ENCODE peak calls at places on chromosomes 11 and 22, in four cellular contexts. G is WTC11, R is HepG2, U is K562. T is an unnamed sample.

GRCh38 chr11:87603887-87604286 is 566.2 kb downstream of the TMEM135 start:
- DNase-seq in G (no peak), R (no peak), U (no peak), T (no peak)

GRCh38 chr11:7572001-7572712 is 58.4 kb downstream of the PPFIBP2 start:
- DNase-seq in G (no peak), R (peak), U (no peak), T (no peak)

GRCh38 chr22:40414306-40414705 is 43.9 kb downstream of the SGSM3 start:
- DNase-seq in G (no peak), R (no peak), U (no peak), T (no peak)

GRCh38 chr11:100574894-100575769 is 112.0 kb upstream of the ARHGAP42 start:
- DNase-seq in G (no peak), R (peak), U (no peak), T (no peak)

GRCh38 chr22:40289991-40290459 is 56.3 kb upstream of the ADSL start:
- DNase-seq in G (no peak), R (no peak), U (no peak), T (peak)

GRCh38 chr11:118609380-118610219 is 2.2 kb downstream of the PHLDB1 start:
- DNase-seq in G (peak), R (no peak), U (no peak), T (no peak)

GRCh38 chr11:75490221-75491181 is 35.2 kb downstream of the GDPD5 start:
- DNase-seq in G (peak), R (no peak), U (no peak), T (no peak)

GRCh38 chr11:133133053-133133452 is 399.2 kb downstream of the OPCML start:
- DNase-seq in G (no peak), R (no peak), U (no peak), T (no peak)

GRCh38 chr22:35330258-35330861 is 30.7 kb downstream of the TOM1 start:
- DNase-seq in G (no peak), R (no peak), U (no peak), T (no peak)

GRCh38 chr22:35835998-35836691 is 118.5 kb downstream of the APOL5 start:
- DNase-seq in G (peak), R (peak), U (no peak), T (no peak)

GRCh38 chr11:38019072-38019775 is 1421.2 kb upstream of the RAG2 start:
- DNase-seq in G (peak), R (peak), U (no peak), T (no peak)

GRCh38 chr11:12050470-12050891 is 42.1 kb upstream of the DKK3 start:
- DNase-seq in G (no peak), R (no peak), U (no peak), T (no peak)

GRCh38 chr11:12045914-12046635 is 37.6 kb upstream of the DKK3 start:
- DNase-seq in G (no peak), R (no peak), U (no peak), T (no peak)

GRCh38 chr11:12046636-12047236 is 38.3 kb upstream of the DKK3 start:
- DNase-seq in G (no peak), R (no peak), U (no peak), T (no peak)

GRCh38 chr11:12050911-12051667 is 42.7 kb upstream of the DKK3 start:
- DNase-seq in G (no peak), R (no peak), U (no peak), T (no peak)

DNA sequence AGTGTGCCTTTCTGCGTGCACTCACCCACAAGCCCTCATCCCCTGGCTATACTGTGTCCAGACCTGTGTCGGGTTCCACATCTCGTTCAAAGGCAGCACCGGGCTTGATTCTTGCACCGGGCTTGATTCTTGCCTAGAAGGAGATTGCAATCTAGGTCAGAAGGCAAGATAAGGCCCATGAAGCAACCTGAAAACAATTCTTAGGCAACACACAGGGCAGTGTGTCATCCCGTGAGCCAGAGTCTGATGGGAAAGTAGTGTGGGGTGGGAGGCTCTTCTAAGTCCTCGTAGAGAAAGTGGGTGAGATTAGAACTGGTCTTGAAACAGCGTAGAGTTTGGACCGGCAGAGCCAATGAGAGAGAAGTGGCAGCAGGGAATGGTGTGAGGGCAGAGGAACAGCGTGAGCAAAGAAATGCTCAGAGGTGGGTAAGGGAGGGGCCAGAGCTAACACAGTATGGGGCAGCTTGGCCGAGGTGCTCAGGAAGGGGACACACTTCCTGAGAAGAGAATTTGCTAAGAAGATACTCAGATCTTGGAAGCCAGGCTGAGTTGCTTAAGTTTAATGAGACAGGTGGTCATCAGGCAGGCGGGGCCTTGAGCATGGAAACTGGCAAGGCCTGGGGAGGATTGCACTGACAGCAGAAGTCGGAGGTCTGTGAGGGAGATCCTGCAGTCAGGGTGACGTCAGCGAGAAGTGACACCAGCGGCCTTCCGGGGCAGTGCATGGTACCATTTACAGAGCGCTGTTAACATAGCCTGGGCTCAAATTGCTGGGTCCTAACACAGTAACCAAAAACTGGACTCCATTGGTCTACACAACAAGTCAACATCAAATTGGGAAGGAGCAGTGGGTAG is 40.7 kb upstream of the DKK3 start:
- DNase-seq in G (no peak), R (no peak), U (no peak), T (no peak)
- TF ChIP-seq NR2C2 in G (no peak), R (no peak), U (no peak), T (no peak)

DNA sequence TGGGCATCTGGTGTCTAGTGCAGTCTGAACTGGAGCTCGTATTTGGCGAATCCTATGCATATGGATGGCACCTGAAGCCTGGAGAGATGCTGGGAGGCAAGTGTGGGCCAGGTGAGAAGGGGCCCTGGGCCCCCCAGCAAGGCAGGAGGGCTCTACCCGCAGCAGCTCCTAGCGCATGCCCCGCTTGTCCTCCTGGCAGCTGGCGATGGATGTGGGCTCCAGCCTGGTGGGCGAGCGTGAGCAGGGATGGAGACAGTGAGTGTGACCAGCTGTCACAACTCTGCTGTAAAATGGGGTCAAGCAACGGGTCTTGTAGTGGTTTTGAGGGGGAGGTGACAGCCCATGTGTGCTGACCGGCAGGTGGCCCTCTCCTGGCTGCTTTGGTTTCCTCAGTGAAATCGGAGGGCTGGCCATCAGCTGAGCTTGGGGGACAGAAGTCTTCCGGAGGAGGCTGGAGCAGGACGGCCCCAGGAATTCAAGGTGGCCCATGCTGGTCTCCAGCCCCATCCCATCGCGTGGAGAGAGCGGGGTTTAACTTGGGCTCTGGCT is 12.0 kb downstream of the FRMD8 start:
- DNase-seq in G (no peak), R (no peak), U (no peak), T (no peak)
- TF ChIP-seq ATF2 in G (no peak), R (no peak), U (no peak), T (no peak)

DNA sequence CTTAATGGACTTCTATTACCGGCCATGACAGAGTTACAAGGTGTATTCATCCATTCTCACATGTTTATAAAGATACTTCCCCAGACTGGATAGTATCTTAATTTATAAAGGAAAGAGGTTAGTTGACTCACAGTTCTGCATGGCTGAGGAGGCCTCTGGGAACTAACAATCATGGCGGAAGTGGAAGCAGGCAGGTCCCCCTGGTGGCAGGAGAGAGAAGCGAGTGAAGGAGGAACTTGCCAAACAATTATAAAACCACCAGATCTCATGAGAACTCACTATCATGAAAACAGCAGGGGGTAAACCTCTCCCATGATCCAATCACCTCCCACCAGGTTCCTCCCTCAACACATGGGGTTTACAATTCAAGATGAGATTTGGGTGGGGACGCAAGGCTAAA is 170.0 kb upstream of the PDGFD start:
- DNase-seq in G (peak), R (peak), U (no peak), T (no peak)
- TF ChIP-seq NR2C2 in G (no peak), R (no peak), U (no peak), T (no peak)

DNA sequence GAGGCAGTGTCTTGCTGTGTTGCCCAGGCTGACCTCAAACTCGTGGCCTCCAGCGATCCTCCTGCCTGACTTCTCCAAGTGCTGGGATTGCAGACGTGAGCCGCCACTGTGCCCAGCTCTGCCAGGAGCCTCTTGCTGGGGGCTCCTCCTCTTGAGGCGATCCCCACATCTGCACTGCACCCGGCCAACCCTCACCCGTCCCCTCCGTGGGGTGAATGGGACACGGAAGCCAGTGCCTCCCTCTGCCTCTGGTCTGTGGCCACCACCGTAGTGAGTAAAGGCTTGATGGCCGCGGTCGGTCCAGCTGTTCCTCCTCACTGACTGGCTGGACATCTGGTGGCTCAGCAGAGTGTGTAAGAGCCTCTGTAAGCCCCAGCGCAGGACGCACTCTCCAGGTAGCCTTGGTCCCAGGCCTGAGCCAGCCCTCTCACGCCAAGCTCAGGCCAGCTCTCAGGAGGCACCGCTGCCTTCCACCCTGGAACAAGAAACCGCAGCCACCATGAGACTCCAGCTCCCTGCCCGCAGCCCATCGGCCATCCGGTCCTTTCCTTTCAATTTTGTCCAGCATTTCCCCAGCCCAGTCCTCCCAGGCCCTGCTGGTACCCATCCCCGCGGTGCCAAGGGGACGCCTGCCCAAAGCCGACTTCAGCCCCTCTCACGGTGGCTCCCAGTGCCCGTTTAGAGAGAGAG is 100.3 kb downstream of the BRD1 start:
- DNase-seq in G (no peak), R (no peak), U (no peak), T (no peak)
- TF ChIP-seq ATF2 in G (no peak), R (no peak), U (no peak), T (no peak)

GRCh38 chr11:128891912-128892398 is 799 bp downstream of the KCNJ5 start:
- DNase-seq in G (no peak), R (no peak), U (no peak), T (no peak)
- TF ChIP-seq NR2C2 in G (no peak), R (no peak), U (no peak), T (no peak)

DNA sequence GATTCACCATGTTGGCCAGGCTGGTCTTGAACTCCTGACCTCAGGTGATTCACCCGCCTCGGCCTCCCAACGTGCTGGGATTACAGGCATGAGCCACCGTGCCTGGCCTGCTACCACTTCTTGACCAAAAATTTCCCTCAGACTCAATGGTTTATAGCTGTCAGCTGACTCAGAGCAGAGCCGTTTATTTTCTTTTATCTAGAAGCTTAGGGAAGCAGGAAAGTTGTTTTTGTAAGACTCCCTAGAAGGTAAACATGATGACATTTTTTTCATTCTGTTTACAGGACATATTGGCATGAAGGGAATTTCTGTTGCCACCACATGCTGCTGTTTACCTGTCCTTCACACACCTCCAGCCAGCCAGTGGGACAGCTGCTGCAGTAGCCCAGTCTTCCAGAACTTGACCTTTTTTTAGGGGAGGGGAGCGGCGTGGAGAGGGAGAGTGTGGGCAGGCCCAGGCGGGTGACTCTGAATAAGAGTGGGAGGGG is 56.1 kb upstream of the PTPRJ start:
- DNase-seq in G (no peak), R (peak), U (no peak), T (no peak)
- TF ChIP-seq ATF2 in G (no peak), R (no peak), U (no peak), T (no peak)

DNA sequence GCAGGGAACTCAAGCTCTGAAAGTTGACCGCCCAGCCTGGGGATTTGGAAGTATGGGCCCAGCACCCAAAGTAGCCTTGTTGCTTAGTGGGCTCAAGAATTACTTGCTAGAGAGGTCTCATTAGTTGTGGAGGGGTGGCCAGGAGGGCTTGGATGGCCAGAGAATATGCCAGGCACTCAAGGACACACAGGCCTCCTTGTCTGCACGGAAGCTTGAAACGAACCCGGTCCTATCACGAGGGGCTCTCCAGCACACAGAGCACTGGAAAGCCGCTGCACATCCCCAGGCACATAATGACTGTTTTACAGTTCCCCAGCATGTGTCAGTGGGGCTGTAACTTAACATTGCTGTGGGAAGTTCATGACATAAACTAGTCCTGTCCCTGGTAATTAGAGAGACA is 55.9 kb downstream of the NAT10 start:
- DNase-seq in G (no peak), R (no peak), U (no peak), T (no peak)
- TF ChIP-seq NR2C2 in G (no peak), R (no peak), U (no peak), T (no peak)